ENCODE peak calls at places on chromosome 7, in four cellular contexts. E is mesothelial cell of epicardium, M is tibial artery, J is upper lobe of right lung. R is an unnamed sample.

GRCh38 chr7:151272410-151272809 is 23.9 kb upstream of the SMARCD3 start:
- DNase-seq in M (no peak), J (no peak), E (no peak), R (no peak)

GRCh38 chr7:72080349-72080766 is 331.8 kb downstream of the CALN1 start:
- DNase-seq in M (no peak), J (no peak), E (no peak), R (no peak)

GRCh38 chr7:7707756-7708310 is 10.6 kb downstream of the RPA3 start:
- DNase-seq in E (no peak), J (no peak), M (no peak), R (no peak)

GRCh38 chr7:54814401-54814800 is 55.4 kb upstream of the SEC61G start:
- DNase-seq in E (no peak), M (no peak), J (no peak), R (no peak)

GRCh38 chr7:32453286-32454011 is 36.7 kb downstream of the LSM5 start:
- DNase-seq in J (no peak), M (no peak), E (no peak), R (no peak)

GRCh38 chr7:43311694-43312093 is 199.2 kb downstream of the HECW1 start:
- DNase-seq in J (no peak), E (no peak), M (no peak), R (no peak)

GRCh38 chr7:123992913-123993518 is 39.9 kb downstream of the TMEM229A start:
- DNase-seq in J (no peak), E (no peak), M (no peak), R (no peak)

GRCh38 chr7:139646566-139646965 is 123.1 kb downstream of the CLEC2L start:
- DNase-seq in M (no peak), J (no peak), E (no peak), R (no peak)

GRCh38 chr7:105647591-105647990 is 66.3 kb upstream of the EFCAB10 start:
- DNase-seq in J (no peak), M (no peak), E (no peak), R (no peak)

GRCh38 chr7:137337902-137338301 is 5.6 kb downstream of the PTN start:
- DNase-seq in M (no peak), E (no peak), J (no peak), R (no peak)

GRCh38 chr7:73774923-73775322 is 4.9 kb upstream of the CLDN3 start:
- DNase-seq in M (no peak), E (no peak), J (no peak), R (no peak)

GRCh38 chr7:42768037-42768436 is 143.8 kb downstream of the C7orf25 start:
- DNase-seq in J (no peak), E (no peak), M (no peak), R (no peak)

GRCh38 chr7:43763183-43763582 is 4.7 kb downstream of the BLVRA start:
- DNase-seq in J (no peak), E (no peak), M (no peak), R (no peak)

GRCh38 chr7:86942081-86942480 is 117.4 kb downstream of the ELAPOR2 start:
- DNase-seq in J (no peak), E (no peak), M (no peak), R (no peak)

GRCh38 chr7:48872548-48872947 is 51.8 kb upstream of the CDC14C start:
- DNase-seq in M (no peak), E (no peak), J (no peak), R (no peak)

GRCh38 chr7:65307651-65308299 is 65.9 kb upstream of the ZNF92 start:
- DNase-seq in J (no peak), M (no peak), E (peak), R (peak)

GRCh38 chr7:83514977-83515376 is 134.0 kb downstream of the SEMA3E start:
- DNase-seq in M (no peak), E (no peak), J (no peak), R (no peak)

GRCh38 chr7:15855726-15856125 is 169.2 kb upstream of the MEOX2 start:
- DNase-seq in M (no peak), E (no peak), J (no peak), R (no peak)

GRCh38 chr7:1085910-1086421 is 1.9 kb upstream of the GPER1 start:
- DNase-seq in E (no peak), J (no peak), M (peak), R (no peak)

GRCh38 chr7:106022193-106022821 is 59.2 kb downstream of the CDHR3 start:
- DNase-seq in J (no peak), M (no peak), E (no peak), R (peak)

GRCh38 chr7:40219917-40220316 is 85.1 kb downstream of the SUGCT start:
- DNase-seq in J (no peak), E (no peak), M (no peak), R (no peak)

GRCh38 chr7:16647435-16647960 is 1.5 kb downstream of the BZW2 start:
- DNase-seq in M (no peak), E (no peak), J (no peak), R (no peak)

GRCh38 chr7:114102996-114103395 is 184.2 kb upstream of the PPP1R3A start:
- DNase-seq in M (no peak), E (no peak), J (no peak), R (no peak)

GRCh38 chr7:45890902-45891461 is 2.7 kb downstream of the IGFBP1 start:
- DNase-seq in E (no peak), M (no peak), J (no peak), R (no peak)

GRCh38 chr7:100489824-100490223 is 6.1 kb downstream of the NYAP1 start:
- DNase-seq in E (peak), J (no peak), M (no peak), R (no peak)

GRCh38 chr7:148883233-148884048 is 650 bp downstream of the EZH2 start:
- DNase-seq in J (peak), E (peak), M (peak), R (peak)

GRCh38 chr7:159064121-159064815 is 80.4 kb downstream of the VIPR2 start:
- DNase-seq in J (peak), E (no peak), M (no peak), R (no peak)

GRCh38 chr7:9752033-9752432 is 1221.6 kb upstream of the PHF14 start:
- DNase-seq in M (no peak), E (no peak), J (no peak), R (no peak)

GRCh38 chr7:19122018-19122588 is 4.7 kb upstream of the TWIST1 start:
- DNase-seq in J (no peak), M (no peak), E (no peak), R (no peak)

GRCh38 chr7:33107136-33108066 is 1.8 kb downstream of the RP9 start:
- DNase-seq in J (no peak), M (no peak), E (no peak), R (no peak)

GRCh38 chr7:66099551-66100407 is 14.9 kb upstream of the CRCP start:
- DNase-seq in J (peak), M (peak), E (peak), R (no peak)

GRCh38 chr7:135856356-135857144 is 107.9 kb upstream of the FAM180A start:
- DNase-seq in M (no peak), J (no peak), E (no peak), R (no peak)

GRCh38 chr7:17725761-17726160 is 214.5 kb downstream of the SNX13 start:
- DNase-seq in E (no peak), M (no peak), J (no peak), R (no peak)

GRCh38 chr7:104137511-104137910 is 70.3 kb downstream of the ORC5 start:
- DNase-seq in J (no peak), E (no peak), M (no peak), R (no peak)

GRCh38 chr7:132485600-132486594 is 90.4 kb downstream of the PLXNA4 start:
- DNase-seq in E (no peak), M (peak), J (no peak), R (peak)

GRCh38 chr7:13827716-13828115 is 161.8 kb downstream of the ETV1 start:
- DNase-seq in J (no peak), E (no peak), M (no peak), R (no peak)

GRCh38 chr7:118590107-118590506 is 365.6 kb downstream of the ANKRD7 start:
- DNase-seq in J (no peak), M (no peak), E (no peak), R (no peak)

GRCh38 chr7:106041140-106041717 is 70.9 kb downstream of the SYPL1 start:
- DNase-seq in E (no peak), J (no peak), M (no peak), R (no peak)

GRCh38 chr7:5478568-5479045 is 55.0 kb upstream of the TNRC18 start:
- DNase-seq in E (no peak), M (no peak), J (no peak), R (no peak)

GRCh38 chr7:47580175-47580701 is 1.7 kb downstream of the TNS3 start:
- DNase-seq in M (no peak), J (no peak), E (no peak), R (no peak)

GRCh38 chr7:47581442-47581820 is 480 bp downstream of the TNS3 start:
- DNase-seq in J (peak), M (no peak), E (no peak), R (no peak)

GRCh38 chr7:47582748-47583740 is 1.1 kb upstream of the TNS3 start:
- DNase-seq in E (no peak), J (no peak), M (peak), R (no peak)

GRCh38 chr7:47580811-47581331 is 1.0 kb downstream of the TNS3 start:
- DNase-seq in E (no peak), M (no peak), J (no peak), R (no peak)

GRCh38 chr7:47581821-47582747 is at the start of gene TNS3:
- DNase-seq in M (peak), E (peak), J (peak), R (no peak)
- TF ChIP-seq CTCF in M (peak), E (no peak), J (peak), R (no peak)

GRCh38 chr7:154640266-154640865 is 362.6 kb downstream of the PAXIP1 start:
- DNase-seq in M (no peak), E (no peak), J (no peak), R (no peak)
- TF ChIP-seq CTCF in M (no peak), E (no peak), J (no peak), R (no peak)

DNA sequence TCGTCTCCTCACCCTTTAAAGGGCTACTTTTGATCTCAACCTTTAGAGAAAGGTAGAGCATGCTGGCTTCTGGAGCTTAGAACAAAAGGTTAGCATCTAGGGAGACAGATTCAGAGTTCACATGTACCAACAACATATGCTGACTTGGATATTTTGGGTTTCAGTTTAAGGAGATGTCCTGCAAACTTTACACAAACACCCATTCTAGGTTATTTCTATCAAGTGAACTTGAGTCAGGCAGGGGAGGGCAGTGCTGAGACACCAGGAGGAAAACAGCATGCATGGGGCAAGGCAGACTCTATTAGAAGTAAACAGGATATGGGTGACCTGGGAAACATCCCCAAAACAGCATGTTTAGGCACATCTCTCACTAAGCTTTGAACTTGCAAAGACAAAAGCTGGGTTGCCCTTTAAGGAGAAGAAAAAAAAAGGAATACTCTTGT is 43.8 kb downstream of the ARL4A start:
- DNase-seq in J (no peak), M (no peak), E (no peak), R (no peak)
- TF ChIP-seq CTCF in J (no peak), M (no peak), E (no peak), R (no peak)

DNA sequence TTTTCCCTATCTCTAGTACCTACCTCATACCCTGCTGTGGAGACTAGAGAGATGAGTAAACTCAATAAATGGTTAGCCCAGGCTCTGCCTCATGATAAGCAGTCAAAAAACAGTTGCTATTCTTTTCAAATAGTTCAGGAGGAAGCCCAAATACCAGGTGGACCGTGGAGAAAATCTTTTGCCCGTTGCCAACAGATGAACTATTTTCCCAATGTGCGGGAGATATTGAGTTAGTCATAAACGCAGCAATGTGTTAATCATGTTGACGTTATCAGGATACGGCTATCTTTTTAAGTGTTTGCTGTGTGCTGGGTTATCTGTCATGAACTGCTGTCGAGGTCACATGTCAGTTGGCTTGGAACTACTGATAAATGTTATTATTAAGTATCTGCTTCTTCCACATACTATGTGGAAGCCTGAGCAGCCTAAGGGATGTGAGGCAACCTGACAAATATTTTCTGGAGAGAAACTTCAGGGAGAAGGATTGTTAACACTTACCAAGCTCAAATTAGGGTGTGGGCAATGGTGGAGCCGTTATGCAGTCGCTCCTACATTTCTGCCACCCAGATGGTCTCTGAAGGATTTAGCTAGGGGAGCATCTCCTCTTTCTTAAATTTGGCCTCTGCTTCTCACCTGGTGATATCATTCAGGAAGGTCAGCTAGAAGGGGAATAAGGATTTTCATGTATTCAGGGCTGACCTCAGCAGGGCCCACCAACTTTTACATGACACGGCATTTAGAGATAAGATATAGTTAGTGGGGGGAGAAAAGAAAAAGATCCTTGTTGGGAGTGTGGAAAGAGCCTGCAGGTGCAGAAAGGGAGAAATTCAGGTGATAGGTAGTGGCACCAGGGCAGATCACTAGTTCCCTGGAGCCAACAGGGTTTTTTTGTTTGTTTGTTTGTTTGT is 33.5 kb upstream of the SLC26A3 start:
- DNase-seq in J (no peak), M (no peak), E (no peak), R (no peak)
- TF ChIP-seq CTCF in J (no peak), M (no peak), E (no peak), R (no peak)

DNA sequence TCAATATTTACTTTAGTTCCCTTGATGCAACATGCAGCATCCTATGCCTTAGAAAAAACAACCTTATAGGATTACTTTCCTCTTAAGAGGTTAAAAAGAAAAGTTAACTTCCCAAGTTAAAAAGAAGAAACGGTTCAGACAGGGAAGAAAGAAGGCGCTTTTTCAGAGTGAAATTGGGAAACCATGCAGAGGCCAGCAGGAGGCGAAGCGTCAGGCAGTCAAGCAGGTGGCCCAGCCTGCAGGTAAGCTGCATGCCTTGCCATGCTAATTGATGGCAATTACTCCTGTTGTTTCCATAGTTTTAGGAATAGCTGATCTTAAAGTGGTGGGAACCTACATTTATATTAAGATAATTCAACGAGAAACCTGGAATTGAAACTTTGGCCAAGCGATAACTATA is 302.6 kb upstream of the SP4 start:
- DNase-seq in M (no peak), J (no peak), E (no peak), R (no peak)
- TF ChIP-seq CTCF in M (no peak), J (no peak), E (no peak), R (no peak)

GRCh38 chr7:140672382-140673062 is at the start of gene ADCK2:
- DNase-seq in E (peak), M (no peak), J (peak), R (no peak)
- TF ChIP-seq CTCF in E (no peak), M (no peak), J (no peak), R (no peak)

GRCh38 chr7:69677905-69678793 is 79.9 kb downstream of the AUTS2 start:
- DNase-seq in E (no peak), M (no peak), J (no peak), R (no peak)

GRCh38 chr7:69674701-69675182 is 76.5 kb downstream of the AUTS2 start:
- DNase-seq in E (no peak), J (no peak), M (no peak), R (no peak)

GRCh38 chr7:69676247-69676646 is 78.0 kb downstream of the AUTS2 start:
- DNase-seq in J (no peak), E (no peak), M (no peak), R (no peak)

GRCh38 chr7:69678794-69679103 is 80.5 kb downstream of the AUTS2 start:
- DNase-seq in J (no peak), E (no peak), M (no peak), R (no peak)

GRCh38 chr7:69677054-69677847 is 79.0 kb downstream of the AUTS2 start:
- DNase-seq in M (no peak), E (no peak), J (no peak), R (no peak)
- TF ChIP-seq CTCF in M (no peak), E (no peak), J (no peak), R (peak)

R was measured in natural killer cell.